ENCODE peak calls at places on chromosomes 13 and 19, in seven cellular contexts. F is thoracic aorta, K is ovary, Z is left ventricle myocardium inferior, J is IMR-90, N is mesenchymal stem cell, A is heart left ventricle. E is an unnamed sample.

GRCh38 chr13:98975822-98976261 is 2.0 kb downstream of the DOCK9 start:
- DNase-seq in F (no peak), J (no peak), A (no peak), Z (no peak), K (no peak), N (peak; percentile 42), E (no peak)

GRCh38 chr19:48881741-48882657 is 9.8 kb downstream of the PPP1R15A start:
- DNase-seq in Z (no peak), A (no peak), N (peak; percentile 71), J (no peak), K (no peak), F (no peak), E (no peak)

GRCh38 chr19:5237190-5237780 is 103.3 kb downstream of the PTPRS start:
- DNase-seq in J (no peak), N (no peak), Z (no peak), F (no peak), A (no peak), K (no peak), E (no peak)

GRCh38 chr19:30718728-30719127 is 346.5 kb downstream of the ZNF536 start:
- DNase-seq in J (no peak), N (no peak), K (no peak), A (no peak), Z (no peak), F (no peak), E (no peak)

GRCh38 chr19:5585461-5586299 is 17.9 kb upstream of the TINCR start:
- DNase-seq in A (no peak), J (no peak), Z (no peak), K (no peak), N (no peak), F (no peak), E (no peak)

GRCh38 chr13:65829241-65830008 is 1400.7 kb downstream of the PCDH9 start:
- DNase-seq in J (no peak), A (no peak), N (no peak), K (no peak), Z (no peak), F (no peak), E (no peak)

GRCh38 chr13:112893570-112894422 is 75.2 kb upstream of the MCF2L start:
- DNase-seq in N (peak; percentile 71), A (no peak), Z (no peak), F (no peak), K (peak; percentile 57), J (peak; percentile 21), E (no peak)

GRCh38 chr13:103236213-103236612 is 170.0 kb upstream of the SLC10A2 start:
- DNase-seq in N (no peak), J (no peak), F (no peak), K (no peak), Z (no peak), A (no peak), E (no peak)

GRCh38 chr13:69947577-69947976 is 160.0 kb upstream of the ATXN8OS start:
- DNase-seq in K (no peak), A (no peak), F (no peak), Z (no peak), J (no peak), N (no peak), E (no peak)

GRCh38 chr13:90912247-90912646 is 435.2 kb upstream of the MIR17HG start:
- DNase-seq in K (no peak), Z (no peak), A (no peak), N (no peak), F (no peak), J (no peak), E (no peak)

GRCh38 chr19:19657397-19657783 is 6.1 kb downstream of the ATP13A1 start:
- DNase-seq in K (no peak), F (no peak), J (no peak), N (no peak), A (no peak), Z (no peak), E (no peak)

GRCh38 chr19:16118489-16119033 is 6.9 kb downstream of the RAB8A start:
- DNase-seq in K (no peak), J (no peak), Z (no peak), N (no peak), F (no peak), A (peak; percentile 35), E (no peak)

GRCh38 chr19:15113245-15114152 is 6.3 kb downstream of the SYDE1 start:
- DNase-seq in J (no peak), Z (no peak), F (no peak), N (no peak), K (no peak), A (no peak), E (no peak)

GRCh38 chr13:104008571-104009435 is 942.6 kb upstream of the SLC10A2 start:
- DNase-seq in Z (no peak), N (peak; percentile 68), A (no peak), K (no peak), J (peak; percentile 90), F (no peak), E (no peak)

GRCh38 chr19:4391701-4392543 is 8.4 kb downstream of the SH3GL1 start:
- DNase-seq in A (peak; percentile 69), J (peak; percentile 91), K (peak; percentile 33), N (peak; percentile 70), F (no peak), Z (peak; percentile 53), E (no peak)

GRCh38 chr19:14096272-14096992 is 5.9 kb upstream of the SAMD1 start:
- DNase-seq in F (no peak), J (no peak), A (no peak), K (no peak), N (no peak), Z (no peak), E (no peak)

GRCh38 chr13:30936920-30937319 is 4.5 kb downstream of the TEX26 start:
- DNase-seq in F (no peak), Z (no peak), A (no peak), J (no peak), N (no peak), K (no peak), E (no peak)

GRCh38 chr13:97574926-97575325 is 141.0 kb downstream of the RAP2A start:
- DNase-seq in N (peak; percentile 56), F (no peak), K (no peak), J (peak; percentile 52), Z (peak; percentile 21), A (peak; percentile 26), E (no peak)

GRCh38 chr13:113034451-113035208 is 65.6 kb downstream of the MCF2L start:
- DNase-seq in A (no peak), J (peak; percentile 56), K (peak; percentile 60), F (no peak), Z (no peak), N (peak; percentile 52), E (peak; percentile 46)

GRCh38 chr19:14735915-14736314 is 42.4 kb downstream of the ADGRE2 start:
- DNase-seq in J (no peak), F (no peak), A (no peak), Z (no peak), N (no peak), K (no peak), E (no peak)

GRCh38 chr13:22903925-22904324 is 276.9 kb upstream of the SGCG start:
- DNase-seq in K (no peak), J (no peak), N (no peak), A (no peak), Z (no peak), F (no peak), E (no peak)

GRCh38 chr19:45175663-45176345 is 2.2 kb downstream of the TRAPPC6A start:
- DNase-seq in F (no peak), K (no peak), N (no peak), A (no peak), J (no peak), Z (no peak), E (no peak)

GRCh38 chr19:34692541-34692940 is 15.1 kb downstream of the ZNF302 start:
- DNase-seq in N (no peak), K (no peak), J (no peak), F (no peak), A (no peak), Z (no peak), E (no peak)

DNA sequence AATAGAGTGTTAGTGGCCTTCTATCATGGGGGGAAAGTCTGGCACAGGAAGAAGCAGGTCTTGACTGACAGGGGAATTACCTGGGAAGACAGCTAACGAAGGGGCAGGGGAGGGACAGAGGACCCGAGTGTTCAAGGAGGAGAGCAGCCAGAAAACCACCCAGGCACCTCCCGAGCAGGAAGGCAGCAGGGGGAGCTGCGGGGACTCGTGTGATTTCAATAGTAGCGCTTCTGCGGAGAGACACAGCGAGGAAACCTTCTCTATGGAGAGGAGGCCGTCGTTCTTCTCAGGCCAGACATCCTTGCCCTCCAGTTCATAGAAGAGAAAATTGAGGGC is 39.9 kb upstream of the NPAS1 start:
- DNase-seq in A (no peak), K (no peak), F (no peak), N (no peak), Z (no peak), J (no peak), E (no peak)
- H3K4me1 ChIP-seq in A (peaks cover 50% of the 10 kb centered on the region), K (peaks cover 32% of the 10 kb centered on the region), F (peaks cover 98% of the 10 kb centered on the region), N (peaks cover 44% of the 10 kb centered on the region), Z (peaks cover 94% of the 10 kb centered on the region), J (peaks cover 39% of the 10 kb centered on the region), E (peaks cover 52% of the 10 kb centered on the region)

GRCh38 chr19:1018393-1018792 is 2.5 kb downstream of the TMEM259 start:
- DNase-seq in N (no peak), A (no peak), Z (no peak), F (no peak), J (no peak), K (no peak), E (no peak)

GRCh38 chr19:1019980-1020867 is 699 bp downstream of the TMEM259 start:
- DNase-seq in A (no peak), Z (no peak), N (no peak), J (no peak), K (peak; percentile 78), F (no peak), E (no peak)

GRCh38 chr19:1017906-1018305 is 3.0 kb downstream of the TMEM259 start:
- DNase-seq in K (no peak), Z (peak; percentile 13), F (no peak), N (no peak), A (no peak), J (no peak), E (no peak)

GRCh38 chr19:1019616-1019961 is 1.3 kb downstream of the TMEM259 start:
- DNase-seq in A (no peak), J (no peak), F (no peak), Z (no peak), N (no peak), K (no peak), E (no peak)

GRCh38 chr19:1018932-1019615 is 1.8 kb downstream of the TMEM259 start:
- DNase-seq in F (no peak), K (no peak), Z (peak; percentile 15), N (no peak), J (no peak), A (no peak), E (no peak)
- H3K4me1 ChIP-seq in F (peaks cover 65% of the 10 kb centered on the region), K (peaks cover 33% of the 10 kb centered on the region), Z (peaks cover 87% of the 10 kb centered on the region), N (peaks cover 53% of the 10 kb centered on the region), J (peaks cover 33% of the 10 kb centered on the region), A (peaks cover 51% of the 10 kb centered on the region), E (peaks cover 39% of the 10 kb centered on the region)

GRCh38 chr13:58827904-58828303 is 1196.4 kb downstream of the PCDH17 start:
- DNase-seq in Z (no peak), N (no peak), J (no peak), K (no peak), A (no peak), F (no peak), E (no peak)
- H3K4me1 ChIP-seq in Z (no peaks in the 10 kb centered on the region), N (no peaks in the 10 kb centered on the region), J (no peaks in the 10 kb centered on the region), K (no peaks in the 10 kb centered on the region), A (no peaks in the 10 kb centered on the region), F (no peaks in the 10 kb centered on the region), E (no peaks in the 10 kb centered on the region)

DNA sequence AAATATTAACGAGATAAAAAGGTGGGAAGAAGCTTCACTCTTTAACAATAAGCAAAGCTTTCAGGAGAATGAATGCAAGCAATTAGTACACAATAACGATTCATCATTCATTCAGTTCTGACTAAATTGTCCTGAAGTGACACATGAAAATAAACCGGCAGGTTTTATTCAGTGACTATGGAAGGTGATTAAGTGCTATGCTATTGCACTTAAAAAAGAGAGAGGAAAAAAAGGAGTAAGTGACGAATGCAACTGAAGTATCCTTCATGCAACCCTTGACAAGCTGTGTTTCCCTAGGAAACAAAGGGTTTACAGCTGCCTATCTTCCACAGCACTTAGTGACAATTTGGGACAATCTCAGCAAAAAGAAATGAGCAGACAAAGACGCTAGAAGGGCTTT is 1.4 kb downstream of the LIG4 start:
- DNase-seq in N (peak; percentile 47), A (no peak), J (peak; percentile 31), Z (no peak), K (no peak), F (no peak), E (no peak)
- H3K4me1 ChIP-seq in N (peaks cover 11% of the 10 kb centered on the region), A (peaks cover 7% of the 10 kb centered on the region), J (peaks cover 6% of the 10 kb centered on the region), Z (peaks cover 44% of the 10 kb centered on the region), K (peaks cover 5% of the 10 kb centered on the region), F (peaks cover 28% of the 10 kb centered on the region), E (peaks cover 10% of the 10 kb centered on the region)